ENCODE peak calls at places on chromosomes 6 and 20, in six cellular contexts. M is K562, Z is GM12878, V is endothelial cell of umbilical vein, F is HepG2, Y is A549. D is an unnamed sample.
A peak's percentile ranks its signal among the peaks of the same experiment; 100 is the strongest.

GRCh38 chr6:106315765-106316375 is 9.7 kb downstream of the ATG5 start:
- DNase-seq in M (peak; percentile 15), V (peak; percentile 23), Z (no peak), F (no peak), Y (no peak), D (peak; percentile 28)

GRCh38 chr6:35318200-35318844 is 20.7 kb downstream of the DEF6 start:
- DNase-seq in V (peak; percentile 85), Z (no peak), Y (peak; percentile 70), F (peak; percentile 86), M (peak; percentile 77), D (no peak)

GRCh38 chr6:33822575-33823395 is 19.0 kb upstream of the MLN start:
- DNase-seq in Z (no peak), F (peak; percentile 56), V (peak; percentile 19), M (peak; percentile 91), Y (peak; percentile 54), D (peak; percentile 47)

GRCh38 chr20:22597303-22597702 is 12.9 kb upstream of the FOXA2 start:
- DNase-seq in M (no peak), Y (no peak), V (no peak), Z (no peak), F (no peak), D (no peak)

GRCh38 chr6:162538643-162539064 is 188.9 kb downstream of the PRKN start:
- DNase-seq in F (no peak), V (no peak), Y (no peak), Z (no peak), M (no peak), D (no peak)

GRCh38 chr6:110949679-110950285 is 8.7 kb upstream of the GTF3C6 start:
- DNase-seq in Z (no peak), V (peak; percentile 41), M (no peak), Y (peak; percentile 38), F (no peak), D (peak; percentile 58)

GRCh38 chr6:93418448-93419303 is 683 bp downstream of the EPHA7 start:
- DNase-seq in V (peak; percentile 47), M (no peak), Z (no peak), Y (peak; percentile 4), F (no peak), D (no peak)

GRCh38 chr6:40308533-40309306 is 278.4 kb downstream of the LRFN2 start:
- DNase-seq in V (peak; percentile 43), F (peak; percentile 56), Y (peak; percentile 13), Z (peak; percentile 11), M (peak; percentile 91), D (peak; percentile 59)

GRCh38 chr6:144007779-144008500 is at the start of gene PLAGL1:
- DNase-seq in Z (no peak), F (peak; percentile 4), V (peak; percentile 57), M (peak; percentile 56), Y (peak; percentile 50), D (peak; percentile 71)

GRCh38 chr6:72551470-72551869 is 70.4 kb upstream of the KCNQ5 start:
- DNase-seq in V (no peak), Z (no peak), Y (no peak), F (no peak), M (no peak), D (no peak)

GRCh38 chr6:126919947-126920346 is 198.5 kb upstream of the RSPO3 start:
- DNase-seq in V (peak; percentile 79), F (no peak), Z (no peak), M (no peak), Y (peak; percentile 62), D (no peak)

GRCh38 chr6:16334671-16335070 is 96.3 kb downstream of the GMPR start:
- DNase-seq in M (no peak), V (no peak), F (no peak), Y (peak; percentile 53), Z (no peak), D (peak; percentile 89)

GRCh38 chr6:122400121-122400450 is 634 bp downstream of the HSF2 start:
- DNase-seq in V (no peak), M (no peak), F (peak; percentile 4), Y (no peak), Z (no peak), D (peak; percentile 54)

GRCh38 chr6:6546318-6547110 is 42.0 kb upstream of the LY86 start:
- DNase-seq in V (no peak), F (no peak), M (no peak), Z (no peak), Y (no peak), D (peak; percentile 74)

GRCh38 chr6:9140181-9140580 is 704.8 kb upstream of the SLC35B3 start:
- DNase-seq in F (no peak), Z (no peak), V (no peak), Y (no peak), M (no peak), D (no peak)

GRCh38 chr6:6319947-6320811 is at the start of gene F13A1:
- DNase-seq in Y (no peak), Z (no peak), V (no peak), F (no peak), M (no peak), D (peak; percentile 68)

GRCh38 chr6:142605922-142606321 is 304.1 kb downstream of the ADGRG6 start:
- DNase-seq in V (peak; percentile 10), Z (no peak), F (no peak), Y (no peak), M (no peak), D (peak; percentile 36)

GRCh38 chr6:120873125-120873865 is 461.0 kb downstream of the TBC1D32 start:
- DNase-seq in F (no peak), V (no peak), Z (no peak), M (no peak), Y (no peak), D (no peak)

GRCh38 chr20:47453167-47453782 is 48.4 kb upstream of the NCOA3 start:
- DNase-seq in M (no peak), Z (peak; percentile 92), F (peak; percentile 85), V (peak; percentile 39), Y (peak; percentile 93), D (peak; percentile 52)

GRCh38 chr20:47455133-47456040 is 46.3 kb upstream of the NCOA3 start:
- DNase-seq in Z (no peak), M (no peak), Y (peak; percentile 86), V (no peak), F (peak; percentile 100), D (peak; percentile 51)

GRCh38 chr20:47454298-47455132 is 47.2 kb upstream of the NCOA3 start:
- DNase-seq in Z (no peak), F (peak; percentile 69), M (no peak), V (no peak), Y (no peak), D (no peak)

GRCh38 chr20:47451602-47451904 is 50.1 kb upstream of the NCOA3 start:
- DNase-seq in F (no peak), Y (no peak), M (no peak), V (no peak), Z (no peak), D (no peak)

GRCh38 chr20:47452736-47453161 is 48.9 kb upstream of the NCOA3 start:
- DNase-seq in Z (no peak), Y (no peak), V (no peak), F (no peak), M (no peak), D (no peak)
- H3K4me3 ChIP-seq in Z (peak overlapping the region; percentile 36), Y (no peak overlapping the region), V (no peak overlapping the region), F (no peak overlapping the region), M (no peak overlapping the region), D (no peak overlapping the region)

GRCh38 chr6:30391240-30391639 is 46.3 kb downstream of the RPP21 start:
- DNase-seq in Z (no peak), V (no peak), F (no peak), Y (no peak), M (no peak), D (no peak)
- TF ChIP-seq MAX in Z (no peak), V (no peak), F (no peak), Y (no peak), M (no peak), D (no peak)

DNA sequence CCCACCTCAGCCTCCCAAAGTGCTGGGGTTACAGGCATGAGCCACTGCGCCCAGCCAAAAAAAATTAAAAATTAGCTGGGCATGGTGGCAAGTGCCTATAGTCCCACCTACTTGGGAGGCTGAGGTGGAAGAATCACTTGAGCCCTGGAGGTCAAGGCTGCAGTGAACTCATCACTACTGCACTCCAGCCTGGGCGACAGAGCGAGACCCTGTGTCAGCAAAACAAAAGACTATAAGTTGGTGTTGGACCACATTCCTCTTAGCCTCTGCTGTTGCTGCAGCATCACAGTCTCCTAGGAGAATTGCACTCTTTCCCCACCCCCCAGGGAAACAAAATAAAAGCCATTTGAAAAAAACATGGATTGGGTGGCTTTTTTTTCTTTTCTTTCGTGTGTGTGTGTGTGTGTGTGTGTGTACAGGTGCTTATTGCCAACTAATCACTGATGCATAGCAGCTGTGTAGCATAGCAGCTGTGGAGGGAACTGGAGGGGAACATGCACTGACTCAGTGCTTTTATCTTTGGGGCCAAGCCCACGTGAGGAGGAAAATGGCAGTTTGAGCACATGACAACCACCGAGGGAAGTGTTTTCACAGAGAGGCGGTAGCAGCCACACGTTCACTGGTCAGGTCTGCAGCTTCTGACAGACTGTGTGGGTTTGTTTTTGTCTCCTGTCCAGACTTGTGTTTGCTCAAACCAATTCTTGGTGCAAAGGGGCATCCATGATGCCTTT is 27.5 kb downstream of the ALDH5A1 start:
- DNase-seq in M (no peak), F (no peak), Y (no peak), V (no peak), Z (peak; percentile 59), D (no peak)
- TF ChIP-seq MYC in M (peak; percentile 49), F (no peak), Y (no peak), V (no peak), Z (no peak), D (no peak)

DNA sequence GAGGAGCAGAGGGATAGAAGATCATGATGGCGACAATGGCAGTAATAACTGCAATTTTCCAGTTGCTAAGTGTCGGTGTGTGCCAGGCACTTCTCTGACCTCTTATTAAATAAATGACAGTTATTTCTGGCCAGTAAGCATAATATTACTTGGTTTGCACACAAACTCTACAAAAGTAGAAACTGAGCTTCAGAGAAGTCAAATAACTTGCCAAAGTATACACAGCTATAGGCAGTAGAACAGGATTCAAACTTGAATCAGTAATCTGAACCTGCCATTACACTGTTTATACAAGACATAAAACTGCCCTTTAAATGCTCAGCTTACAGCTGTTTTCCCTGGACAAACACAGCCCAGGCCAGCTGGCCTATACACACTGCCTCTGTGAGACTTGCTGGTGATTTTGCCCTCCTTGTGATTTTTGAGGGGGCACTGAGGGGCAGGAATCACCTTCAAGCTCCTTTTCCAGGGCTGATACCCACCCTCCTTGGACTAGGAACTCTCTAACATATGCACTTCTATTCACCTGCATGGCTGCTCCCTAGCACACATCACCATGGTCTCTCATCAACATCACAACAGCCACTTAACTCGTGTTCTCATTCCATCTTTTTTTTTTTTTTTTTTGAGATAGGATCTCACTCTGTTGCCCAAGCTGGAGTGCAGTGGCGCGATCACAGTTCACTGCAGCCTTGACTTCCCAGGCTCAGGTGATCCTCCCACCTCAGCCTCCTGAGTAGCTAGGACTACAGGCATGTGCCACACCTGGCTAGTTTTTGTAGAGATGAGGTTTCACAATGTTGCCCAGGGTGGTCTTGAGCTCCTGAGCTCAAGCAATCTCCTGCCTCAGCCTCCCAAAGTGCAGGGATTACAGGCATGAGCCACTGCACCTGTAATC is 63.6 kb downstream of the SLC23A2 start:
- DNase-seq in Y (no peak), V (peak; percentile 52), M (no peak), F (peak; percentile 74), Z (no peak), D (no peak)
- H3K4me3 ChIP-seq in Y (no peak overlapping the region), V (no peak overlapping the region), M (no peak overlapping the region), F (peak overlapping the region; percentile 2), Z (no peak overlapping the region), D (no peak overlapping the region)

DNA sequence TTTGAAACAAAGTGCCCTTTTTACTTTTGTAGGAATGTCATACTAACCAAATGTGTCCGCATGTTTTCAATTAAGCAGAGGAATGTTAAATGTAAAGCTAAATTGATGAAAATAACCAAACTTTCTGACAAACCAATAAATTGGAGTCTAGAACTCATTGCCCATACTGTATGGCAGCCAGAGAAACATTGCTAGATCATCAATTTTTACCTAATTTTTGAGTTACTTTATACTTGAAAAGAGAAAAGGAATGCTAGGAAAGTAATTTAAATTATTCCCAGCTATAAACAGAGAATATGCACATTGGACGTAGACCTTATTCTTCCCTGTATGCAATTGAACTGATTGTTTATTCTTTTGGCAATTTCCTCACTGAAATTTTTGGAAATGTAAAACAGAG is 44.4 kb downstream of the RPS12 start:
- DNase-seq in M (no peak), Z (no peak), F (no peak), Y (no peak), V (no peak), D (no peak)
- TF ChIP-seq MAX in M (no peak), Z (no peak), F (no peak), Y (no peak), V (no peak), D (no peak)

D was measured in NB4.